ENCODE peak calls at places on chromosomes 11 and 22, in eight cellular contexts. J is stimulated activated CD8-positive, alpha-beta memory T cell treated with anti-CD3 and anti-CD28 coated beads, Interleukin-4, amount 100 ng/mL, for 4 hours; G is A549; O is midbrain; I is NCI-H146; Q is HFF-Myc; T is activated CD8-positive, alpha-beta memory T cell treated with anti-CD3 and anti-CD28 coated beads, Interleukin-2, amount 50 U/mL, for 4 hours; K is brain microvascular endothelial cell. D is an unnamed sample.

GRCh38 chr11:102256251-102256650 is 61.0 kb upstream of the BIRC3 start:
- DNase-seq in J (no peak), G (no peak), O (no peak), I (no peak), Q (peak), T (no peak), K (peak), D (no peak)

GRCh38 chr22:17999851-18000250 is 24.5 kb downstream of the MICAL3 start:
- DNase-seq in J (no peak), G (no peak), O (no peak), I (peak), Q (no peak), T (no peak), K (no peak), D (no peak)

GRCh38 chr11:27864046-27865025 is 164.1 kb upstream of the BDNF start:
- DNase-seq in J (no peak), G (no peak), O (no peak), I (no peak), Q (no peak), T (no peak), K (no peak), D (no peak)

GRCh38 chr11:45161252-45162063 is 15.0 kb downstream of the PRDM11 start:
- DNase-seq in J (no peak), G (no peak), O (peak), I (no peak), Q (no peak), T (no peak), K (no peak), D (no peak)

GRCh38 chr11:130523609-130524008 is 75.2 kb downstream of the ADAMTS15 start:
- DNase-seq in J (no peak), G (no peak), O (no peak), I (no peak), Q (no peak), T (no peak), K (peak), D (no peak)

GRCh38 chr11:69918231-69918937 is 99.2 kb upstream of the FGF3 start:
- DNase-seq in J (no peak), G (no peak), O (no peak), I (no peak), Q (no peak), T (no peak), K (no peak), D (no peak)

GRCh38 chr11:103043826-103044688 is 47.9 kb downstream of the DCUN1D5 start:
- DNase-seq in J (no peak), G (no peak), O (no peak), I (no peak), Q (no peak), T (no peak), K (no peak), D (no peak)

GRCh38 chr11:72298931-72299330 is 55.0 kb upstream of the PHOX2A start:
- DNase-seq in J (no peak), G (no peak), O (no peak), I (no peak), Q (no peak), T (no peak), K (no peak), D (no peak)

GRCh38 chr11:134385774-134386565 is 26.1 kb downstream of the B3GAT1 start:
- DNase-seq in J (no peak), G (no peak), O (peak), I (peak), Q (no peak), T (no peak), K (no peak), D (no peak)

GRCh38 chr11:71486320-71486719 is 33.3 kb downstream of the NADSYN1 start:
- DNase-seq in J (no peak), G (no peak), O (no peak), I (no peak), Q (no peak), T (no peak), K (no peak), D (no peak)

GRCh38 chr11:12818333-12819015 is 144.3 kb downstream of the TEAD1 start:
- DNase-seq in J (no peak), G (no peak), O (no peak), I (no peak), Q (no peak), T (no peak), K (no peak), D (no peak)

GRCh38 chr22:44446483-44446882 is 51.5 kb downstream of the RTL6 start:
- DNase-seq in J (no peak), G (no peak), O (no peak), I (no peak), Q (no peak), T (no peak), K (no peak), D (no peak)

GRCh38 chr11:29306527-29306926 is 710.3 kb downstream of the KCNA4 start:
- DNase-seq in J (no peak), G (no peak), O (no peak), I (no peak), Q (no peak), T (no peak), K (peak), D (no peak)

GRCh38 chr22:47332246-47332980 is 570.0 kb downstream of the TBC1D22A start:
- DNase-seq in J (no peak), G (no peak), O (no peak), I (no peak), Q (no peak), T (no peak), K (no peak), D (no peak)

D was measured in HuH-7.5.